ENCODE peak calls at places on chromosomes 13 and 19, in eight cellular contexts. One of them, this sample, is unnamed.

GRCh38 chr19:1041835-1042685 is 2.2 kb downstream of the ABCA7 start:
- DNase-seq in tibial artery: no peak
- DNase-seq in astrocyte of the cerebellum: no peak
- DNase-seq in brain microvascular endothelial cell: no peak
- DNase-seq in lung: no peak
- DNase-seq in transverse colon: peak
- DNase-seq in AG09319: no peak
- DNase-seq in body of pancreas: peak
- DNase-seq in this sample: no peak

GRCh38 chr13:101140936-101141335 is 275.4 kb downstream of the NALCN start:
- DNase-seq in tibial artery: no peak
- DNase-seq in astrocyte of the cerebellum: no peak
- DNase-seq in brain microvascular endothelial cell: no peak
- DNase-seq in lung: no peak
- DNase-seq in transverse colon: no peak
- DNase-seq in AG09319: no peak
- DNase-seq in body of pancreas: no peak
- DNase-seq in this sample: no peak

GRCh38 chr13:35144496-35144895 is 202.4 kb downstream of the NBEA start:
- DNase-seq in tibial artery: no peak
- DNase-seq in astrocyte of the cerebellum: no peak
- DNase-seq in brain microvascular endothelial cell: peak
- DNase-seq in lung: no peak
- DNase-seq in transverse colon: no peak
- DNase-seq in AG09319: no peak
- DNase-seq in body of pancreas: no peak
- DNase-seq in this sample: no peak

GRCh38 chr19:55153652-55154264 is 3.8 kb downstream of the TNNI3 start:
- DNase-seq in tibial artery: no peak
- DNase-seq in astrocyte of the cerebellum: no peak
- DNase-seq in brain microvascular endothelial cell: no peak
- DNase-seq in lung: no peak
- DNase-seq in transverse colon: no peak
- DNase-seq in AG09319: no peak
- DNase-seq in body of pancreas: no peak
- DNase-seq in this sample: no peak

GRCh38 chr19:4229179-4229931 is at the start of gene EBI3:
- DNase-seq in tibial artery: peak
- DNase-seq in astrocyte of the cerebellum: no peak
- DNase-seq in brain microvascular endothelial cell: peak
- DNase-seq in lung: no peak
- DNase-seq in transverse colon: peak
- DNase-seq in AG09319: no peak
- DNase-seq in body of pancreas: no peak
- DNase-seq in this sample: peak

GRCh38 chr19:37905936-37906867 is at the start of gene WDR87:
- DNase-seq in tibial artery: no peak
- DNase-seq in astrocyte of the cerebellum: no peak
- DNase-seq in brain microvascular endothelial cell: no peak
- DNase-seq in lung: peak
- DNase-seq in transverse colon: peak
- DNase-seq in AG09319: no peak
- DNase-seq in body of pancreas: peak
- DNase-seq in this sample: peak

GRCh38 chr19:35030257-35031071 is at the start of gene SCN1B:
- DNase-seq in tibial artery: peak
- DNase-seq in astrocyte of the cerebellum: no peak
- DNase-seq in brain microvascular endothelial cell: peak
- DNase-seq in lung: peak
- DNase-seq in transverse colon: peak
- DNase-seq in AG09319: no peak
- DNase-seq in body of pancreas: peak
- DNase-seq in this sample: peak

GRCh38 chr13:39506559-39507390 is 96.2 kb downstream of the LHFPL6 start:
- DNase-seq in tibial artery: no peak
- DNase-seq in astrocyte of the cerebellum: no peak
- DNase-seq in brain microvascular endothelial cell: peak
- DNase-seq in lung: no peak
- DNase-seq in transverse colon: no peak
- DNase-seq in AG09319: no peak
- DNase-seq in body of pancreas: no peak
- DNase-seq in this sample: no peak

GRCh38 chr19:17293605-17294004 is 9.6 kb downstream of the ABHD8 start:
- DNase-seq in tibial artery: no peak
- DNase-seq in astrocyte of the cerebellum: no peak
- DNase-seq in brain microvascular endothelial cell: no peak
- DNase-seq in lung: no peak
- DNase-seq in transverse colon: no peak
- DNase-seq in AG09319: no peak
- DNase-seq in body of pancreas: no peak
- DNase-seq in this sample: no peak

GRCh38 chr19:46727036-46727501 is 10.2 kb upstream of the PRKD2 start:
- DNase-seq in tibial artery: no peak
- DNase-seq in astrocyte of the cerebellum: no peak
- DNase-seq in brain microvascular endothelial cell: no peak
- DNase-seq in lung: no peak
- DNase-seq in transverse colon: no peak
- DNase-seq in AG09319: no peak
- DNase-seq in body of pancreas: no peak
- DNase-seq in this sample: no peak

GRCh38 chr13:18991054-18991453 is 190.6 kb downstream of the TUBA3C start:
- DNase-seq in tibial artery: no peak
- DNase-seq in astrocyte of the cerebellum: no peak
- DNase-seq in brain microvascular endothelial cell: no peak
- DNase-seq in lung: no peak
- DNase-seq in transverse colon: no peak
- DNase-seq in AG09319: no peak
- DNase-seq in body of pancreas: no peak
- DNase-seq in this sample: no peak

GRCh38 chr13:26022538-26023292 is 29.1 kb downstream of the SHISA2 start:
- DNase-seq in tibial artery: peak
- DNase-seq in astrocyte of the cerebellum: peak
- DNase-seq in brain microvascular endothelial cell: peak
- DNase-seq in lung: peak
- DNase-seq in transverse colon: no peak
- DNase-seq in AG09319: peak
- DNase-seq in body of pancreas: peak
- DNase-seq in this sample: peak

GRCh38 chr13:110530839-110531499 is 30.6 kb downstream of the RAB20 start:
- DNase-seq in tibial artery: no peak
- DNase-seq in astrocyte of the cerebellum: no peak
- DNase-seq in brain microvascular endothelial cell: no peak
- DNase-seq in lung: no peak
- DNase-seq in transverse colon: no peak
- DNase-seq in AG09319: no peak
- DNase-seq in body of pancreas: no peak
- DNase-seq in this sample: no peak

GRCh38 chr19:46265217-46265828 is 31.5 kb upstream of the HIF3A start:
- DNase-seq in tibial artery: peak
- DNase-seq in astrocyte of the cerebellum: peak
- DNase-seq in brain microvascular endothelial cell: peak
- DNase-seq in lung: peak
- DNase-seq in transverse colon: peak
- DNase-seq in AG09319: peak
- DNase-seq in body of pancreas: peak
- DNase-seq in this sample: peak

GRCh38 chr13:46146898-46147297 is 35.1 kb downstream of the LCP1 start:
- DNase-seq in tibial artery: no peak
- DNase-seq in astrocyte of the cerebellum: no peak
- DNase-seq in brain microvascular endothelial cell: peak
- DNase-seq in lung: no peak
- DNase-seq in transverse colon: no peak
- DNase-seq in AG09319: no peak
- DNase-seq in body of pancreas: no peak
- DNase-seq in this sample: no peak

GRCh38 chr13:51451467-51452390 is 1.1 kb downstream of the INTS6 start:
- DNase-seq in tibial artery: peak
- DNase-seq in astrocyte of the cerebellum: no peak
- DNase-seq in brain microvascular endothelial cell: peak
- DNase-seq in lung: peak
- DNase-seq in transverse colon: peak
- DNase-seq in AG09319: no peak
- DNase-seq in body of pancreas: peak
- DNase-seq in this sample: peak

GRCh38 chr13:35953537-35954206 is 177.5 kb downstream of the DCLK1 start:
- DNase-seq in tibial artery: peak
- DNase-seq in astrocyte of the cerebellum: peak
- DNase-seq in brain microvascular endothelial cell: peak
- DNase-seq in lung: peak
- DNase-seq in transverse colon: peak
- DNase-seq in AG09319: peak
- DNase-seq in body of pancreas: peak
- DNase-seq in this sample: peak

GRCh38 chr19:21586341-21587116 is 81.1 kb downstream of the ZNF429 start:
- DNase-seq in tibial artery: no peak
- DNase-seq in astrocyte of the cerebellum: no peak
- DNase-seq in brain microvascular endothelial cell: no peak
- DNase-seq in lung: no peak
- DNase-seq in transverse colon: peak
- DNase-seq in AG09319: no peak
- DNase-seq in body of pancreas: peak
- DNase-seq in this sample: no peak

DNA sequence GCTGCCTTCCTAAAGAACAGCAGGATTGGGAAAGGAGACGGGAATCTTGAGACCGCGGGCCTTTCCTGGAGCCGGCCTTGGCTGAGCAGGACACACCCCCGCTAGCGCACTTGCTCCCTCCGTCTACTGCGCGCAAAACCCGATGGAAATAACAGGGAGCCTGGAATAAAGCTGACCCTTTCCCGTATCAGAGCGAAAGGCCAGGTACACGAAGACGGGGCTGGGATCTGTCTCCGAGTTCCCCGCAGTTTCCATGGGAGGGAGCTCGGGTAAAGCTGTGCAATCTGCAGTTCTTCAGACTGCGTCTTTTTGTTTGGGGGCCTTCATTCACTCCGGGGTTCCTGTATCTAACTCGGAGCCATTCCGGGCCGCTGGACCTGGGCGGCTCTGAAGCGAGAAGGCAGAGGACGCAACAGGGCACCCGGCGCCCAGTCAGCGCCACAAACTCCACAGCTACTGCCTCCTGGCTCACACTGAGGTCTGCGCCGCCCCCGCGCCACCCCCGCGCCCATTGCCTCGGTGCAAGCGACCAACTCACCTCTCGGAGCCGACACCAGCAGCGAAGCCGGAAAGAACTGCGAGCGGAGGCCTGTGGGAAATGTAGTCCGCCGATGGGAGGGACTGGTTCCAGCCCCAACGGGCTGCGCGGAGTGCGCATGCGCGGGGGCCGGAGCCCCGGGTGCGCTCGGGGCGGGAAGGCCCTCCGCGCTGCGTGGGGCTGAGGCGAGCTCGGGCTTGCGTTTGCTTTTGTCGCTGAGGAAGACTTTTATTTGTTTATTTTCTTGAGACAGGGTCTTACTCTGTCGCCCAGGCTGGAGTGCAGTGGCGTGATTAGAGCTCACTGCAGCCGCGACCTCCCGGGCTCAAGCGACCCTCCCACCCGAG is at the start of gene ZFP14:
- DNase-seq in tibial artery: peak
- DNase-seq in astrocyte of the cerebellum: peak
- DNase-seq in brain microvascular endothelial cell: peak
- DNase-seq in lung: peak
- DNase-seq in transverse colon: peak
- DNase-seq in AG09319: peak
- DNase-seq in body of pancreas: peak
- DNase-seq in this sample: peak
- TF ChIP-seq CTCF in tibial artery: peak
- TF ChIP-seq CTCF in astrocyte of the cerebellum: peak
- TF ChIP-seq CTCF in brain microvascular endothelial cell: peak
- TF ChIP-seq CTCF in lung: no peak
- TF ChIP-seq CTCF in transverse colon: no peak
- TF ChIP-seq CTCF in AG09319: peak
- TF ChIP-seq CTCF in body of pancreas: no peak
- TF ChIP-seq CTCF in this sample: no peak

DNA sequence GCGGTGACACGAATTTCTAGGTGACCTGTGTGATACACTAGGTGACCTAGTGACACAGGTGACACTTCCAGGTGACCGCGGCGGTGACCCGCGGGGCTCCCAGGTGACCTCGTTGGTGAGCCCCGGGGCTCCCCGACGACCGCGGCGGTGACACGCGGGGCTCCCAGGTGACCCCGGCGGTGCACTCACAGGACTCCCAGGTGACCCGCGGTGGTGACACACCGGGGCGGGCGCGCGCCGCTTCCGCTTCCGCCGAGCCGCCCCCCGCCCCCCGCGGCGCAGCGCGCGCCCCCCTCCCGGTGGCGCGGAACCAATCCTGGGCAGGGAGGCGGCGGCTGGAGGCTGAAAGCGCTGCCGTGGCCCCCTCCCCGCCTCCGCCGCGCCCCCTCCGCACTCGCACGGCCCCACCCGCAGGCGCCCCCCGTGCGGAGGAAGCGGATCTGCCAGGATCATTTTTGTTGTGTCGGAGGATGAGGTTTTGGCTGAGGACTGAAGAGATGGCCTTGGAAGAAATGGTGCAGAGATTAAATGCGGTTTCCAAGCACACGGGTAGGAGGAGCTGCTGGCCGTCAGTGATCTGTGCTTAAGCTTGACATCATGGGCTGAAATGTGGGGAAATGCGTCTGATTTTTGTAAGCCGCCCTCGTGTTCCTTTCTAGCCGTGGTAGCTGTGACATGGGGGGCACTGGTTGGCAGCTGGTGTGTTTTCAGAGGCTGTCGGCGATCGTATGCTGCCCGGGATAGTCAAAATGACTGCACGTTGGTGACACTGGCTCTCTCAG is at the start of gene MCF2L:
- DNase-seq in tibial artery: no peak
- DNase-seq in astrocyte of the cerebellum: no peak
- DNase-seq in brain microvascular endothelial cell: no peak
- DNase-seq in lung: peak
- DNase-seq in transverse colon: peak
- DNase-seq in AG09319: peak
- DNase-seq in body of pancreas: peak
- DNase-seq in this sample: peak
- TF ChIP-seq CTCF in tibial artery: no peak
- TF ChIP-seq CTCF in astrocyte of the cerebellum: peak
- TF ChIP-seq CTCF in brain microvascular endothelial cell: peak
- TF ChIP-seq CTCF in lung: no peak
- TF ChIP-seq CTCF in transverse colon: peak
- TF ChIP-seq CTCF in AG09319: peak
- TF ChIP-seq CTCF in body of pancreas: no peak
- TF ChIP-seq CTCF in this sample: no peak

GRCh38 chr13:44648392-44649117 is 72.4 kb upstream of the TSC22D1 start:
- DNase-seq in tibial artery: no peak
- DNase-seq in astrocyte of the cerebellum: no peak
- DNase-seq in brain microvascular endothelial cell: no peak
- DNase-seq in lung: no peak
- DNase-seq in transverse colon: no peak
- DNase-seq in AG09319: no peak
- DNase-seq in body of pancreas: no peak
- DNase-seq in this sample: no peak
- TF ChIP-seq CTCF in tibial artery: no peak
- TF ChIP-seq CTCF in astrocyte of the cerebellum: peak
- TF ChIP-seq CTCF in brain microvascular endothelial cell: peak
- TF ChIP-seq CTCF in lung: no peak
- TF ChIP-seq CTCF in transverse colon: peak
- TF ChIP-seq CTCF in AG09319: peak
- TF ChIP-seq CTCF in body of pancreas: peak
- TF ChIP-seq CTCF in this sample: peak

DNA sequence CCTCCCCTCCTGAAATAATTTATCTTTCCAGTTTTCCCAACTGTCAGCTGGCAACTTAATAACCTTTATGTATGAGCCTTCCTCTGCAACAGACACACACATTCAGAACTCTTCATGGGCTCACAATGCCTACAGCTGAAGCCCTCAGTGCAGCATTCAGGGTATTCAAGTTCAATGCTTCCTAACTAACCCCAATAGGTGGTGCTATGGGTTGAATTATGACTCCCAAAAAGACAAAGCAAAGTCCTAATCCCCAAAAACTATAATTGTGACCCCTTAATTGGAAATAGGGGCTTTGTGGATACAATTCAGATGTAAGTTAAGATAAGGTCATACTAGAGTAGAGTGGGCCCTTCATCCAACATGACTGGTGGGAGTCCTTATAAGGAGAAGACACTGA is 202.2 kb downstream of the SUCLA2 start:
- DNase-seq in tibial artery: no peak
- DNase-seq in astrocyte of the cerebellum: peak
- DNase-seq in brain microvascular endothelial cell: peak
- DNase-seq in lung: no peak
- DNase-seq in transverse colon: no peak
- DNase-seq in AG09319: no peak
- DNase-seq in body of pancreas: no peak
- DNase-seq in this sample: no peak
- TF ChIP-seq CTCF in tibial artery: no peak
- TF ChIP-seq CTCF in astrocyte of the cerebellum: peak
- TF ChIP-seq CTCF in brain microvascular endothelial cell: peak
- TF ChIP-seq CTCF in lung: no peak
- TF ChIP-seq CTCF in transverse colon: no peak
- TF ChIP-seq CTCF in AG09319: peak
- TF ChIP-seq CTCF in body of pancreas: no peak
- TF ChIP-seq CTCF in this sample: no peak

This sample was measured in Calu3.